ENCODE peak calls at places on chromosome 7, in eight cellular contexts. M is glutamatergic neuron; H is Caco-2; E is right atrium auricular region; V is CD4-positive, alpha-beta T cell; G is type B pancreatic cell; I is HFFc6; N is nephron progenitor cell. W is an unnamed sample.

GRCh38 chr7:66043681-66044497 is 31.7 kb upstream of the ASL start:
- DNase-seq in N (peak), M (peak), H (peak), E (peak), G (no peak), V (no peak), I (no peak), W (peak)

GRCh38 chr7:49767719-49768118 is 5.7 kb upstream of the VWC2 start:
- DNase-seq in H (no peak), N (no peak), V (no peak), E (no peak), G (no peak), I (no peak), M (no peak), W (no peak)

GRCh38 chr7:92400013-92400412 is 47.3 kb upstream of the GATAD1 start:
- DNase-seq in M (no peak), E (no peak), H (no peak), V (no peak), G (no peak), N (no peak), I (no peak), W (no peak)

GRCh38 chr7:23332881-23333612 is 33.9 kb downstream of the MALSU1 start:
- DNase-seq in E (no peak), G (no peak), M (no peak), N (no peak), V (no peak), I (peak), H (no peak), W (no peak)

GRCh38 chr7:120996333-120996982 is 7.9 kb downstream of the CPED1 start:
- DNase-seq in M (no peak), H (no peak), G (no peak), N (no peak), I (peak), E (peak), V (peak), W (no peak)

GRCh38 chr7:132800522-132800921 is 224.3 kb upstream of the PLXNA4 start:
- DNase-seq in H (no peak), E (no peak), N (no peak), M (no peak), I (no peak), G (no peak), V (no peak), W (no peak)

GRCh38 chr7:54596747-54597146 is 54.6 kb downstream of the VSTM2A start:
- DNase-seq in H (no peak), E (no peak), G (no peak), N (no peak), V (no peak), M (no peak), I (no peak), W (no peak)

GRCh38 chr7:55386541-55386940 is 21.4 kb downstream of the LANCL2 start:
- DNase-seq in M (no peak), G (no peak), I (no peak), H (no peak), V (no peak), N (no peak), E (no peak), W (no peak)

GRCh38 chr7:112654322-112655216 is 135.6 kb downstream of the TMEM168 start:
- DNase-seq in N (no peak), V (no peak), M (no peak), H (no peak), G (no peak), I (no peak), E (no peak), W (no peak)

GRCh38 chr7:30983914-30984247 is 20.1 kb downstream of the GHRHR start:
- DNase-seq in H (no peak), E (no peak), N (no peak), M (no peak), I (no peak), V (no peak), G (no peak), W (no peak)

GRCh38 chr7:149804106-149804505 is 30.7 kb upstream of the ZNF467 start:
- DNase-seq in M (no peak), V (no peak), I (no peak), G (no peak), N (no peak), H (no peak), E (no peak), W (no peak)

GRCh38 chr7:155166673-155167370 is 96.7 kb downstream of the HTR5A start:
- DNase-seq in I (peak), H (peak), G (no peak), M (no peak), V (no peak), E (no peak), N (no peak), W (no peak)

GRCh38 chr7:8214162-8214897 is 47.6 kb downstream of the ICA1 start:
- DNase-seq in E (no peak), H (no peak), I (peak), M (no peak), G (no peak), V (no peak), N (no peak), W (no peak)

GRCh38 chr7:47535704-47536628 is 45.9 kb downstream of the TNS3 start:
- DNase-seq in V (no peak), H (no peak), E (no peak), N (peak), G (no peak), I (no peak), M (no peak), W (no peak)

GRCh38 chr7:73865738-73866445 is 4.9 kb downstream of the TMEM270 start:
- DNase-seq in H (no peak), E (no peak), V (no peak), M (peak), N (peak), I (peak), G (no peak), W (no peak)

GRCh38 chr7:137935849-137936508 is 65.9 kb downstream of the CREB3L2 start:
- DNase-seq in I (no peak), M (no peak), E (no peak), G (no peak), V (no peak), N (no peak), H (no peak), W (no peak)

GRCh38 chr7:133668296-133669060 is 415.6 kb downstream of the EXOC4 start:
- DNase-seq in V (no peak), G (no peak), I (no peak), M (no peak), N (no peak), E (no peak), H (no peak), W (no peak)

GRCh38 chr7:42605800-42606199 is 306.1 kb downstream of the C7orf25 start:
- DNase-seq in E (no peak), H (no peak), I (no peak), N (no peak), V (no peak), G (no peak), M (no peak), W (no peak)

GRCh38 chr7:158239290-158239981 is 348.2 kb downstream of the PTPRN2 start:
- DNase-seq in M (no peak), G (no peak), I (no peak), V (no peak), N (no peak), E (no peak), H (no peak), W (no peak)

GRCh38 chr7:66697451-66698438 is 42.8 kb upstream of the RABGEF1 start:
- DNase-seq in E (no peak), V (no peak), G (no peak), N (no peak), M (no peak), I (peak), H (no peak), W (no peak)

GRCh38 chr7:36062159-36062815 is 90.8 kb upstream of the EEPD1 start:
- DNase-seq in M (no peak), E (no peak), H (no peak), I (no peak), V (no peak), N (no peak), G (no peak), W (no peak)
- TF ChIP-seq CTCF in M (no peak), E (no peak), H (no peak), I (peak), V (no peak), N (no peak), G (no peak), W (no peak)

DNA sequence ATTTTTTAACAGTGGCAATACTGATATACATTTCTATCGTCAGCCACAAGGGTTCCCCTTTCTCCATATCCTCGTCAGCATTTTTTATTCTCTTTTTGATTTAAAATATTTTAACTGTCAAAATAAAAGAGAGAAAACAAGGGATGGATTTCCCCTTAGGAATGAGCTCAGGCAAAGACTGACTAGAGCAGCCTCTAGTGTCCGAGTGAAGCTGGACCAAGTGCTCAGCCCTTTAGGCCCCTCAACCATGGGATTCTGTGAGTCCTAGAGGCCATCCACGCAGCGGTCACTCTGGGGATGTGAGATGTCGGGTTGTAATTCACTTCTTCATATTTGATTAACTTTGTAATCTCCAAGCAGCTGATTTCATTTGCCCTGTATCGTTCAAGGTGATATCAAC is 137.4 kb upstream of the RNF32 start:
- DNase-seq in E (no peak), G (no peak), H (no peak), M (no peak), N (no peak), I (no peak), V (no peak), W (no peak)
- TF ChIP-seq CTCF in E (no peak), G (peak), H (no peak), M (no peak), N (no peak), I (no peak), V (no peak), W (no peak)

GRCh38 chr7:122014697-122015096 is 129.4 kb downstream of the AASS start:
- DNase-seq in G (no peak), E (no peak), N (no peak), V (no peak), H (no peak), M (no peak), I (no peak), W (no peak)
- TF ChIP-seq CTCF in G (peak), E (no peak), N (peak), V (no peak), H (no peak), M (no peak), I (peak), W (no peak)

GRCh38 chr7:127245582-127245981 is 7.2 kb downstream of the GRM8 start:
- DNase-seq in V (no peak), N (no peak), I (no peak), E (no peak), M (no peak), H (no peak), G (no peak), W (no peak)

DNA sequence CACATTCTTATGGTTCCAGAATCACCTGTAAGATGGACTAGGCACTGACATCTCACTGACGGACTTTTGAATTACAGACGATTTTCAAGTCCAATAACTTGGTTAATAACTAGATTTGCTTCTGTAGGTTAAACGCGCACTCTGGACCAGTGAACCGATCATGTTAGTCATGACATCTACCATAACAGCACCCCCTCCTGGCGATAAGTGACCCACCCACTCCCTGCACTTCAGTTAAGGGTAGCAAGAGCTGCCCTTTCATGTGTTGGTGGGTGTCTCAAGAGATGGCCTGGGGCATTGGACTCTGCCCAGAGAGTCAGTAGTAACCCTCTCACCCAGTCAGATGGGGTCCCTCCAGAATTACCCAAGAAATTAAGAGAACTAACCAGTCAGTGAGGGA is 12.9 kb downstream of the GRM8 start:
- DNase-seq in G (no peak), E (no peak), I (no peak), M (no peak), V (no peak), N (no peak), H (no peak), W (no peak)
- TF ChIP-seq CTCF in G (peak), E (no peak), I (no peak), M (peak), V (no peak), N (no peak), H (peak), W (no peak)

GRCh38 chr7:101218236-101219130 is 518 bp downstream of the ZNHIT1 start:
- DNase-seq in E (no peak), M (no peak), V (no peak), N (no peak), H (peak), I (no peak), G (no peak), W (no peak)

GRCh38 chr7:101216001-101216859 is 1.2 kb downstream of the PLOD3 start:
- DNase-seq in G (no peak), N (no peak), V (no peak), E (no peak), I (no peak), M (no peak), H (no peak), W (peak)

GRCh38 chr7:101217388-101218235 is at the start of the genes PLOD3 and ZNHIT1:
- DNase-seq in I (peak), H (peak), E (peak), V (peak), M (peak), G (peak), N (peak), W (peak)

GRCh38 chr7:101220295-101220694 is 2.3 kb downstream of the ZNHIT1 start:
- DNase-seq in E (no peak), V (no peak), I (no peak), G (no peak), H (no peak), M (no peak), N (no peak), W (no peak)

DNA sequence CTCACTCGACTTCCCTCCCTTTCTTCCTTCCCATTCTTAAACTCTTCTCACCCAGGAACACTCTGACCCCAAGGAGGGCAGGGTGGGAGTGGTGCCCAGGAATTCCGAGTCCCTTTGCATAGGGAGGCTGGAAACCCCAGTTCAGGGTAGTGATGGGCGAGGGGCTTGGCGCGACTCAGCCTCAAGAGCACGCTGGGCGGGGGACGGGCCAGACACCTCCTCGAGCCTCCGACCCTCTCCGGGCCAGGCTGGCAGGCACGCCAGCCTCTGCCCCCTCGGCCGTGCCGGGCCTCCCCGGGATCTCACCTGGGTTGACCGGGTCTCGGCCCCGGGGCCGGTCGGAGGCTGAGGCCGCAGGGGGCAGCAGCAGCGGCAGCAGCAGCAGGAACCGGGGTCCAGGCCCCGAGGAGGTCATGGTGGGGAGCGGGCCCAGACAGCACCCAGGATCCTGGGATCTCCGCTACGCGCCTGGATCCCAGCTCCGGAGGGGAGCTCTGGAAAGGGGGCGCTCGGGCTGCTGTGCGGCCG is 457 bp downstream of the PLOD3 start:
- DNase-seq in E (no peak), N (peak), M (no peak), V (no peak), H (no peak), G (no peak), I (no peak), W (peak)
- TF ChIP-seq CTCF in E (no peak), N (no peak), M (no peak), V (no peak), H (no peak), G (no peak), I (no peak), W (no peak)

DNA sequence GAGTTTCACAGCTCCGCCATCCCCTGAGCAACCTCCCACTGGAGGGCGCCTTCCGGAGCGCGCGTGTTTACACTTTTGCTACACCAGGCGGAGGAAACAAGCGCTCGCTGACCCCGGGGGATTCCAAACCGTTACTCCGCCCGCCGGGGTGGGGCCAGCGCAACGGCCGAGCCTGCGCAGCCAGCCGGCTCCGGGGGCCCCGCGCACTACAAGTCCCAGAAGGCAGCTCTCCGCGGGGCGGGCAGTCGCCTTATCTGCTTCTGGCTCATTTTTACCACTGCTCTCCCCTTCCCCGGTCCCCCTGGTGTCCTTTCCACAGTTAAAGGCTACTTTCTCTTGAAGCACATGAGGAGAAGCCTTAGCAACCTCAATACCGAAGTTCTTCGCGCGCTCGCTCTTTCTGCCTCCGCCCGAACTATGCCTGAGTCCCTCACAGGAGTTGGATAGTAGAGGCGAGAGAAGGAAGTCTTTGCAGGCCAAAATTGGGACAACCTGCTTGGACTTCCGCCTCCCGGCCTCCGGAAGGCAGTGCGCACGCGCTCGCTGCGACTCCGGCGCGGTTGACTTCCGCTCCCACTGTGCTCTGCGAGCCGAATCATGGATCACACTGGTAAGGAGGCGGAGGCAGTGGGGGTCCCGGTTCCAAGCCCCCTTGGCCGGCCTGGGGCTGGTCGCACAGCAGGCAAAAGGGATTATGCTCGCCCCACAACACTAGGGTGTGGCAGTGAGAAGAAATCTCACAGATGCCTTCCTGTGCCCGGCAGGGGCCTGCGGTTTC is at the start of gene CBLL1:
- DNase-seq in V (peak), H (peak), M (peak), E (peak), I (peak), N (peak), G (peak), W (peak)
- TF ChIP-seq CTCF in V (peak), H (peak), M (no peak), E (peak), I (peak), N (peak), G (peak), W (peak)